ENCODE peak calls at places on chromosomes 4 and X, in four cellular contexts. N is fibroblast of lung, G is choroid plexus epithelial cell, X is astrocyte of the spinal cord. I is an unnamed sample.

GRCh38 chrX:151873096-151873495 is 39.6 kb upstream of the MAGEA4 start:
- DNase-seq in N (peak; percentile 45), G (no peak), X (no peak), I (no peak)

GRCh38 chr4:169756971-169757574 is 671 bp downstream of the HPF1 start:
- DNase-seq in G (no peak), N (no peak), X (peak; percentile 6), I (no peak)

GRCh38 chrX:53190363-53190960 is 34.5 kb downstream of the KDM5C start:
- DNase-seq in N (no peak), G (peak; percentile 11), X (no peak), I (no peak)

GRCh38 chr4:167025651-167026050 is 208.6 kb downstream of the SPOCK3 start:
- DNase-seq in G (no peak), X (no peak), N (no peak), I (no peak)

GRCh38 chrX:40546870-40547269 is 33.9 kb upstream of the ATP6AP2 start:
- DNase-seq in N (no peak), G (no peak), X (no peak), I (no peak)

GRCh38 chr4:12633058-12633651 is 851.0 kb downstream of the RAB28 start:
- DNase-seq in X (peak; percentile 68), N (peak; percentile 37), G (peak; percentile 82), I (peak; percentile 30)

GRCh38 chrX:121008920-121009319 is 23.4 kb upstream of the CT47A1 start:
- DNase-seq in N (no peak), X (no peak), G (peak; percentile 46), I (no peak)

GRCh38 chr4:74942918-74943253 is 10.0 kb downstream of the PARM1 start:
- DNase-seq in X (no peak), G (no peak), N (no peak), I (no peak)

GRCh38 chrX:154325541-154325940 is 29.9 kb downstream of the TKTL1 start:
- DNase-seq in G (peak; percentile 39), X (peak; percentile 45), N (peak; percentile 48), I (no peak)

GRCh38 chrX:109911046-109911445 is 91.9 kb upstream of the TMEM164 start:
- DNase-seq in G (no peak), N (no peak), X (peak; percentile 6), I (no peak)

GRCh38 chr4:164977243-164978164 is at the start of gene TRIM61:
- DNase-seq in N (peak; percentile 27), G (peak; percentile 66), X (no peak), I (peak; percentile 61)

GRCh38 chrX:153778151-153778551 is 2.7 kb upstream of the SRPK3 start:
- DNase-seq in N (no peak), X (no peak), G (no peak), I (no peak)

GRCh38 chr4:3112979-3113469 is 38.5 kb downstream of the HTT start:
- DNase-seq in N (peak; percentile 53), X (peak; percentile 34), G (no peak), I (no peak)

GRCh38 chrX:72301781-72302180 is 3.9 kb downstream of the CITED1 start:
- DNase-seq in X (no peak), N (no peak), G (no peak), I (no peak)

GRCh38 chrX:120759685-120760084 is 116.0 kb downstream of the CT47B1 start:
- DNase-seq in N (no peak), G (no peak), X (no peak), I (no peak)

GRCh38 chr4:18981234-18981615 is 959.7 kb upstream of the LCORL start:
- DNase-seq in N (no peak), G (no peak), X (no peak), I (no peak)

GRCh38 chr4:2660596-2661211 is 95.4 kb downstream of the TNIP2 start:
- DNase-seq in N (no peak), X (no peak), G (peak; percentile 78), I (no peak)

GRCh38 chr4:169663894-169664293 is 43.5 kb downstream of the CLCN3 start:
- DNase-seq in N (peak; percentile 75), G (peak; percentile 30), X (peak; percentile 52), I (no peak)

GRCh38 chr4:7045961-7046921 is 3.1 kb downstream of the TADA2B start:
- DNase-seq in G (no peak), X (no peak), N (no peak), I (no peak)

GRCh38 chrX:77160301-77160700 is 286.9 kb upstream of the FGF16 start:
- DNase-seq in X (no peak), N (no peak), G (no peak), I (no peak)

DNA sequence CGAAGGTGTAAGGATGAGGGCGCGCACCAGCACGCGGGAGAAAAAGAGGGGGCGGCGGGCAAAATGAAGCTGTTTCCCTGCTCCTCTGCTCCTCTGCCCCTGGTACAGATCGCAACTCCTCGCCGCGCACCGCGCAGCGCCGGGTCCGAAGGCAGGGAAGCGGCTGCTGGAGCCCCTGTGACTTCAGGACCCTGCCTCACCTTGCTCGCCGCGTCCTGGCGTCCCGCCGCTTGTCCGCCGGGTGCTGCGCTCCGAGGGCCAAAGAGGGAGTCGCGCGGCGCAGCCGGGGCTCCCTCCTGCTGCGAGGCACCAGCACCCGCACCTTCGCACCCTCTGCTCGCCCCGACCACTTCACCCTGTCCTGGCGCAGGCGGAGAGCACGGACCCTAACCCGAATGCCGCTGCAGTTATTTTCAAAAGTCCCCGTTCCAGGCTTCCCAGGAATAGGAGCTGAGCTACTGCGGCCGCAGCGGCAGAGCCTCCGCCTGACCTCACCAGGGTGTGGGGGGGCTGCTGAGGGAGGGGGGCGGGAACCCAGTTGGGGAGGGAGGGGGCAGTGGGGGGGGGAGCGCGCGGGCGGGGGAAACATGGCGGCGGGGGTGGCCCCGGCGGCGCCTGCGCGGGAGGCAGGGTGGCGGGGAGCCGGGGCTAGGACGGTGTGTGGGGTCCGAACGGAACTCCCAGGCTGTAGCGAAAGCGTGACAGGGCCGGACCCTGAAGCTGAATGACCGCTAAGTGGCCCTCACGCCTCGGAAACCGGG is at the start of gene KLHL13:
- DNase-seq in G (peak; percentile 4), X (peak; percentile 10), N (peak; percentile 41), I (peak; percentile 41)
- H3K4me3 ChIP-seq in G (peak within 1 kb of the TSS; percentile 52), X (peak within 1 kb of the TSS; percentile 57), N (peak within 1 kb of the TSS; percentile 60), I (peak within 1 kb of the TSS; percentile 72)

GRCh38 chrX:68833855-68834331 is 5.1 kb downstream of the EFNB1 start:
- DNase-seq in G (no peak), N (no peak), X (no peak), I (no peak)

GRCh38 chrX:68835104-68835442 is 6.3 kb downstream of the EFNB1 start:
- DNase-seq in N (no peak), G (no peak), X (no peak), I (no peak)

GRCh38 chrX:68835468-68835867 is 6.6 kb downstream of the EFNB1 start:
- DNase-seq in N (no peak), X (no peak), G (no peak), I (no peak)

GRCh38 chrX:68833448-68833805 is 4.6 kb downstream of the EFNB1 start:
- DNase-seq in N (no peak), G (no peak), X (no peak), I (no peak)

GRCh38 chrX:68834371-68835103 is 5.7 kb downstream of the EFNB1 start:
- DNase-seq in G (no peak), N (no peak), X (no peak), I (no peak)
- H3K4me3 ChIP-seq in G (no peak overlapping the region), N (no peak overlapping the region), X (no peak overlapping the region), I (no peak overlapping the region)

GRCh38 chrX:36859231-36859630 is 148.9 kb upstream of the FAM47C start:
- DNase-seq in X (no peak), N (no peak), G (no peak), I (no peak)
- H3K4me3 ChIP-seq in X (no peak overlapping the region), N (no peak overlapping the region), G (no peak overlapping the region), I (no peak overlapping the region)

GRCh38 chrX:101079223-101079622 is 544 bp downstream of the TMEM35A start:
- DNase-seq in N (peak; percentile 12), X (peak; percentile 4), G (no peak), I (no peak)

GRCh38 chrX:101079736-101080135 is 1.1 kb downstream of the TMEM35A start:
- DNase-seq in G (no peak), X (no peak), N (no peak), I (no peak)

GRCh38 chrX:101078716-101079115 is at the start of gene TMEM35A:
- DNase-seq in X (peak; percentile 16), G (peak; percentile 43), N (peak; percentile 44), I (no peak)

GRCh38 chrX:101081257-101081656 is 2.6 kb downstream of the TMEM35A start:
- DNase-seq in N (peak; percentile 16), G (no peak), X (no peak), I (no peak)

DNA sequence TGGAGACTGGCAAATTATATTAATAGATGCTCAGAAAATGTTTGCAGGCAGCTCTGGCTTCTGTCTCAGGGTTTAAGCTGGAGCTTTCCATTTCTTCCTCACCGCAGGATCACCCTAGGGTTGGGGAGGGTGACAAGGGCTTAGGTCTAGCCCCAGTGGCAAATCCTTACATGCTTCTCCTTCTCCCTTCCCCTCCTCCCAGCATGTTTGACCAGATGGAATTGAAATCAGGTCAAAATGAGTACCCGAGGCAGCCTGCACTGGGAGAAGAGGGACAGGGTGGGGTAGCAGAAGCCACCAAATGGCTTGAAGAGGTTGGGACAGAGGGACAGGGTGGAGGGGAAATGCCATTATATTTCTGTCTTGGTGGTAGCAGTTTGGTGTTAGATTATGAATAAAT is 1.6 kb downstream of the TMEM35A start:
- DNase-seq in G (no peak), X (no peak), N (no peak), I (no peak)
- H3K4me3 ChIP-seq in G (no peak overlapping the region), X (no peak overlapping the region), N (peak overlapping the region; percentile 85), I (no peak overlapping the region)

DNA sequence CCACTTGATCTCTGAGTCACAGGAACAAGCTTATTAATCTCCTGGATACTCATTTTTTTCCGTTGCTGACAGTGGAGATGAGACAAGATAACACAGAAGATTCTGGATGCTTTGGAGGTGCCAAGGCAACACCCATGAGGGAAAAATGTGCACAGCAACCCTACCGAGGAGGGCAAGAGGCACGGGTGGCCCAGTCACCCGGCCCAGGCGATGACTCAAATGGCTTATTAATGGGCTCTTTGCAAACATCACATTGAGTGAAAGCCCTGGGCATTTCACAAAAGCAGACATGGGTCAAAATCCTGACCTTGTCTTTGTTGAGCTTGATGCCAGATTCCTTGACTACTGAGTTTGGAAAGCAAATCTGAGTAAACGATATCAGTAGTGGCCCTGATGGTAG is 315.1 kb downstream of the STK32B start:
- DNase-seq in G (no peak), X (no peak), N (peak; percentile 21), I (peak; percentile 41)
- H3K4me3 ChIP-seq in G (no peak overlapping the region), X (no peak overlapping the region), N (no peak overlapping the region), I (no peak overlapping the region)

GRCh38 chr4:56247646-56248045 is 139.6 kb downstream of the AASDH start:
- DNase-seq in X (no peak), N (no peak), G (no peak), I (no peak)

GRCh38 chr4:56253631-56254241 is 133.6 kb downstream of the AASDH start:
- DNase-seq in N (no peak), G (no peak), X (no peak), I (no peak)

GRCh38 chr4:56250801-56251200 is 136.5 kb downstream of the AASDH start:
- DNase-seq in N (no peak), X (no peak), G (no peak), I (no peak)

GRCh38 chr4:56255820-56256219 is 131.5 kb downstream of the AASDH start:
- DNase-seq in N (no peak), G (peak; percentile 17), X (no peak), I (no peak)

GRCh38 chr4:56252561-56253152 is 134.6 kb downstream of the AASDH start:
- DNase-seq in N (no peak), X (no peak), G (no peak), I (no peak)
- H3K4me3 ChIP-seq in N (no peak overlapping the region), X (no peak overlapping the region), G (no peak overlapping the region), I (no peak overlapping the region)

I was measured in MG63.